ENCODE peak calls at places on chromosomes 2 and 18, in nine cellular contexts. One of them, this sample, is unnamed.

GRCh38 chr2:17373041-17373440 is 145.2 kb downstream of the RAD51AP2 start:
- DNase-seq in coronary artery: no peak
- DNase-seq in GM23248: peak; percentile 82
- DNase-seq in AG04450: no peak
- DNase-seq in tibial artery: no peak
- DNase-seq in cardiac fibroblast: peak; percentile 53
- DNase-seq in right lobe of liver: no peak
- DNase-seq in choroid plexus epithelial cell: peak; percentile 34
- DNase-seq in right cardiac atrium: no peak
- DNase-seq in this sample: no peak

GRCh38 chr18:14945984-14946383 is 198.0 kb downstream of the ANKRD30B start:
- DNase-seq in coronary artery: peak; percentile 33
- DNase-seq in GM23248: peak; percentile 6
- DNase-seq in AG04450: no peak
- DNase-seq in tibial artery: no peak
- DNase-seq in cardiac fibroblast: no peak
- DNase-seq in right lobe of liver: no peak
- DNase-seq in choroid plexus epithelial cell: no peak
- DNase-seq in right cardiac atrium: no peak
- DNase-seq in this sample: no peak

GRCh38 chr2:37672104-37672869 is 845 bp upstream of the CDC42EP3 start:
- DNase-seq in coronary artery: peak; percentile 82
- DNase-seq in GM23248: peak; percentile 80
- DNase-seq in AG04450: peak; percentile 82
- DNase-seq in tibial artery: peak; percentile 85
- DNase-seq in cardiac fibroblast: peak; percentile 83
- DNase-seq in right lobe of liver: peak; percentile 77
- DNase-seq in choroid plexus epithelial cell: peak; percentile 92
- DNase-seq in right cardiac atrium: peak; percentile 83
- DNase-seq in this sample: peak; percentile 78

GRCh38 chr2:128454980-128455709 is 136.5 kb upstream of the HS6ST1 start:
- DNase-seq in coronary artery: peak; percentile 12
- DNase-seq in GM23248: no peak
- DNase-seq in AG04450: no peak
- DNase-seq in tibial artery: peak; percentile 33
- DNase-seq in cardiac fibroblast: no peak
- DNase-seq in right lobe of liver: no peak
- DNase-seq in choroid plexus epithelial cell: no peak
- DNase-seq in right cardiac atrium: no peak
- DNase-seq in this sample: no peak

GRCh38 chr2:121505005-121505404 is 25.7 kb upstream of the RNU4ATAC start:
- DNase-seq in coronary artery: no peak
- DNase-seq in GM23248: peak; percentile 92
- DNase-seq in AG04450: peak; percentile 58
- DNase-seq in tibial artery: no peak
- DNase-seq in cardiac fibroblast: peak; percentile 94
- DNase-seq in right lobe of liver: no peak
- DNase-seq in choroid plexus epithelial cell: peak; percentile 88
- DNase-seq in right cardiac atrium: no peak
- DNase-seq in this sample: peak; percentile 95

GRCh38 chr18:10487161-10487560 is 32.7 kb downstream of the APCDD1 start:
- DNase-seq in coronary artery: no peak
- DNase-seq in GM23248: no peak
- DNase-seq in AG04450: no peak
- DNase-seq in tibial artery: no peak
- DNase-seq in cardiac fibroblast: no peak
- DNase-seq in right lobe of liver: no peak
- DNase-seq in choroid plexus epithelial cell: no peak
- DNase-seq in right cardiac atrium: no peak
- DNase-seq in this sample: no peak

GRCh38 chr2:46781468-46782189 is 134.0 kb downstream of the MCFD2 start:
- DNase-seq in coronary artery: no peak
- DNase-seq in GM23248: no peak
- DNase-seq in AG04450: no peak
- DNase-seq in tibial artery: peak; percentile 56
- DNase-seq in cardiac fibroblast: no peak
- DNase-seq in right lobe of liver: no peak
- DNase-seq in choroid plexus epithelial cell: no peak
- DNase-seq in right cardiac atrium: no peak
- DNase-seq in this sample: no peak

GRCh38 chr18:12768622-12769021 is 65.8 kb downstream of the PSMG2 start:
- DNase-seq in coronary artery: peak; percentile 22
- DNase-seq in GM23248: peak; percentile 74
- DNase-seq in AG04450: no peak
- DNase-seq in tibial artery: no peak
- DNase-seq in cardiac fibroblast: peak; percentile 69
- DNase-seq in right lobe of liver: no peak
- DNase-seq in choroid plexus epithelial cell: peak; percentile 39
- DNase-seq in right cardiac atrium: no peak
- DNase-seq in this sample: no peak

GRCh38 chr2:9221223-9221622 is 14.6 kb downstream of the ASAP2 start:
- DNase-seq in coronary artery: no peak
- DNase-seq in GM23248: peak; percentile 28
- DNase-seq in AG04450: no peak
- DNase-seq in tibial artery: no peak
- DNase-seq in cardiac fibroblast: peak; percentile 42
- DNase-seq in right lobe of liver: no peak
- DNase-seq in choroid plexus epithelial cell: no peak
- DNase-seq in right cardiac atrium: no peak
- DNase-seq in this sample: no peak

GRCh38 chr2:200378652-200379290 is 72.3 kb downstream of the SPATS2L start:
- DNase-seq in coronary artery: no peak
- DNase-seq in GM23248: peak; percentile 48
- DNase-seq in AG04450: no peak
- DNase-seq in tibial artery: no peak
- DNase-seq in cardiac fibroblast: peak; percentile 26
- DNase-seq in right lobe of liver: no peak
- DNase-seq in choroid plexus epithelial cell: no peak
- DNase-seq in right cardiac atrium: no peak
- DNase-seq in this sample: peak; percentile 84

GRCh38 chr18:7566587-7567486 is at the start of gene PTPRM:
- DNase-seq in coronary artery: peak; percentile 96
- DNase-seq in GM23248: peak; percentile 95
- DNase-seq in AG04450: no peak
- DNase-seq in tibial artery: peak; percentile 97
- DNase-seq in cardiac fibroblast: peak; percentile 72
- DNase-seq in right lobe of liver: peak; percentile 88
- DNase-seq in choroid plexus epithelial cell: peak; percentile 83
- DNase-seq in right cardiac atrium: peak; percentile 93
- DNase-seq in this sample: peak; percentile 49

GRCh38 chr18:24949908-24950307 is 402.1 kb downstream of the ZNF521 start:
- DNase-seq in coronary artery: no peak
- DNase-seq in GM23248: no peak
- DNase-seq in AG04450: no peak
- DNase-seq in tibial artery: no peak
- DNase-seq in cardiac fibroblast: no peak
- DNase-seq in right lobe of liver: no peak
- DNase-seq in choroid plexus epithelial cell: no peak
- DNase-seq in right cardiac atrium: no peak
- DNase-seq in this sample: no peak

GRCh38 chr2:100265226-100265625 is 57.1 kb downstream of the LONRF2 start:
- DNase-seq in coronary artery: no peak
- DNase-seq in GM23248: no peak
- DNase-seq in AG04450: no peak
- DNase-seq in tibial artery: no peak
- DNase-seq in cardiac fibroblast: no peak
- DNase-seq in right lobe of liver: no peak
- DNase-seq in choroid plexus epithelial cell: no peak
- DNase-seq in right cardiac atrium: no peak
- DNase-seq in this sample: no peak

GRCh38 chr2:30250421-30250820 is 19.1 kb downstream of the LBH start:
- DNase-seq in coronary artery: peak; percentile 67
- DNase-seq in GM23248: no peak
- DNase-seq in AG04450: no peak
- DNase-seq in tibial artery: no peak
- DNase-seq in cardiac fibroblast: no peak
- DNase-seq in right lobe of liver: no peak
- DNase-seq in choroid plexus epithelial cell: no peak
- DNase-seq in right cardiac atrium: no peak
- DNase-seq in this sample: no peak

GRCh38 chr18:50687491-50687890 is 127.6 kb downstream of the MAPK4 start:
- DNase-seq in coronary artery: no peak
- DNase-seq in GM23248: no peak
- DNase-seq in AG04450: no peak
- DNase-seq in tibial artery: peak; percentile 52
- DNase-seq in cardiac fibroblast: no peak
- DNase-seq in right lobe of liver: no peak
- DNase-seq in choroid plexus epithelial cell: no peak
- DNase-seq in right cardiac atrium: no peak
- DNase-seq in this sample: no peak

GRCh38 chr18:29418136-29418535 is 1241.2 kb upstream of the CDH2 start:
- DNase-seq in coronary artery: no peak
- DNase-seq in GM23248: peak; percentile 90
- DNase-seq in AG04450: peak; percentile 10
- DNase-seq in tibial artery: no peak
- DNase-seq in cardiac fibroblast: peak; percentile 87
- DNase-seq in right lobe of liver: no peak
- DNase-seq in choroid plexus epithelial cell: peak; percentile 75
- DNase-seq in right cardiac atrium: no peak
- DNase-seq in this sample: peak; percentile 8

GRCh38 chr2:237860273-237860935 is 981 bp downstream of the RAMP1 start:
- DNase-seq in coronary artery: no peak
- DNase-seq in GM23248: no peak
- DNase-seq in AG04450: no peak
- DNase-seq in tibial artery: no peak
- DNase-seq in cardiac fibroblast: no peak
- DNase-seq in right lobe of liver: no peak
- DNase-seq in choroid plexus epithelial cell: no peak
- DNase-seq in right cardiac atrium: no peak
- DNase-seq in this sample: no peak

GRCh38 chr2:237859533-237860272 is at the start of gene RAMP1:
- DNase-seq in coronary artery: no peak
- DNase-seq in GM23248: peak; percentile 66
- DNase-seq in AG04450: no peak
- DNase-seq in tibial artery: no peak
- DNase-seq in cardiac fibroblast: peak; percentile 14
- DNase-seq in right lobe of liver: no peak
- DNase-seq in choroid plexus epithelial cell: no peak
- DNase-seq in right cardiac atrium: no peak
- DNase-seq in this sample: no peak

GRCh38 chr2:237858294-237859081 is 935 bp upstream of the RAMP1 start:
- DNase-seq in coronary artery: no peak
- DNase-seq in GM23248: peak; percentile 90
- DNase-seq in AG04450: peak; percentile 78
- DNase-seq in tibial artery: peak; percentile 85
- DNase-seq in cardiac fibroblast: peak; percentile 87
- DNase-seq in right lobe of liver: peak; percentile 68
- DNase-seq in choroid plexus epithelial cell: peak; percentile 94
- DNase-seq in right cardiac atrium: peak; percentile 62
- DNase-seq in this sample: peak; percentile 79

GRCh38 chr2:237857791-237858190 is 1.6 kb upstream of the RAMP1 start:
- DNase-seq in coronary artery: no peak
- DNase-seq in GM23248: no peak
- DNase-seq in AG04450: no peak
- DNase-seq in tibial artery: no peak
- DNase-seq in cardiac fibroblast: no peak
- DNase-seq in right lobe of liver: no peak
- DNase-seq in choroid plexus epithelial cell: no peak
- DNase-seq in right cardiac atrium: no peak
- DNase-seq in this sample: no peak

GRCh38 chr2:237859082-237859433 is 365 bp upstream of the RAMP1 start:
- DNase-seq in coronary artery: no peak
- DNase-seq in GM23248: no peak
- DNase-seq in AG04450: no peak
- DNase-seq in tibial artery: no peak
- DNase-seq in cardiac fibroblast: no peak
- DNase-seq in right lobe of liver: no peak
- DNase-seq in choroid plexus epithelial cell: no peak
- DNase-seq in right cardiac atrium: no peak
- DNase-seq in this sample: no peak
- H3K4me3 ChIP-seq in coronary artery: peak overlapping the region; percentile 84
- H3K4me3 ChIP-seq in GM23248: peak overlapping the region; percentile 48
- H3K4me3 ChIP-seq in AG04450: peak overlapping the region; percentile 43
- H3K4me3 ChIP-seq in tibial artery: peak overlapping the region; percentile 85
- H3K4me3 ChIP-seq in cardiac fibroblast: peak overlapping the region; percentile 32
- H3K4me3 ChIP-seq in right lobe of liver: no peak overlapping the region
- H3K4me3 ChIP-seq in choroid plexus epithelial cell: peak overlapping the region; percentile 28
- H3K4me3 ChIP-seq in right cardiac atrium: peak overlapping the region; percentile 55
- H3K4me3 ChIP-seq in this sample: peak overlapping the region; percentile 37

GRCh38 chr2:38722271-38723115 is 28.7 kb downstream of the SRSF7 start:
- DNase-seq in coronary artery: no peak
- DNase-seq in GM23248: no peak
- DNase-seq in AG04450: no peak
- DNase-seq in tibial artery: peak; percentile 42
- DNase-seq in cardiac fibroblast: no peak
- DNase-seq in right lobe of liver: no peak
- DNase-seq in choroid plexus epithelial cell: peak; percentile 17
- DNase-seq in right cardiac atrium: no peak
- DNase-seq in this sample: no peak
- H3K4me3 ChIP-seq in coronary artery: no peak overlapping the region
- H3K4me3 ChIP-seq in GM23248: no peak overlapping the region
- H3K4me3 ChIP-seq in AG04450: no peak overlapping the region
- H3K4me3 ChIP-seq in tibial artery: no peak overlapping the region
- H3K4me3 ChIP-seq in cardiac fibroblast: no peak overlapping the region
- H3K4me3 ChIP-seq in right lobe of liver: no peak overlapping the region
- H3K4me3 ChIP-seq in choroid plexus epithelial cell: no peak overlapping the region
- H3K4me3 ChIP-seq in right cardiac atrium: no peak overlapping the region
- H3K4me3 ChIP-seq in this sample: no peak overlapping the region

DNA sequence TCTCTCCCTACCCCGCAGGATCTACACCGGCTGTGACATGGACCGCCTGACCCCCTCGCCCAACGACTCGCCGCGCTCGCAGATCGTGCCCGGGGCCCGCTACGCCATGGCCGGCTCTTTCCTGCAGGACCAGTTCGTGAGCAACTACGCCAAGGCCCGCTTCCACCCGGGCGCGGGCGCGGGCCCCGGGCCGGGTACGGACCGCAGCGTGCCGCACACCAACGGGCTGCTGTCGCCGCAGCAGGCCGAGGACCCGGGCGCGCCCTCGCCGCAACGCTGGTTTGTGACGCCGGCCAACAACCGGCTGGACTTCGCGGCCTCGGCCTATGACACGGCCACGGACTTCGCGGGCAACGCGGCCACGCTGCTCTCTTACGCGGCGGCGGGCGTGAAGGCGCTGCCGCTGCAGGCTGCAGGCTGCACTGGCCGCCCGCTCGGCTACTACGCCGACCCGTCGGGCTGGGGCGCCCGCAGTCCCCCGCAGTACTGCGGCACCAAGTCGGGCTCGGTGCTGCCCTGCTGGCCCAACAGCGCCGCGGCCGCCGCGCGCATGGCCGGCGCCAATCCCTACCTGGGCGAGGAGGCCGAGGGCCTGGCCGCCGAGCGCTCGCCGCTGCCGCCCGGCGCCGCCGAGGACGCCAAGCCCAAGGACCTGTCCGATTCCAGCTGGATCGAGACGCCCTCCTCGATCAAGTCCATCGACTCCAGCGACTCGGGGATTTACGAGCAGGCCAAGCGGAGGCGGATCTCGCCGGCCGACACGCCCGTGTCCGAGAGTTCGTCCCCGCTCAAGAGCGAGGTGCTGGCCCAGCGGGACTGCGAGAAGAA is 7.5 kb downstream of the TBR1 start:
- DNase-seq in coronary artery: no peak
- DNase-seq in GM23248: peak; percentile 43
- DNase-seq in AG04450: no peak
- DNase-seq in tibial artery: no peak
- DNase-seq in cardiac fibroblast: no peak
- DNase-seq in right lobe of liver: no peak
- DNase-seq in choroid plexus epithelial cell: no peak
- DNase-seq in right cardiac atrium: no peak
- DNase-seq in this sample: no peak
- H3K4me3 ChIP-seq in coronary artery: peak overlapping the region; percentile 66
- H3K4me3 ChIP-seq in GM23248: peak overlapping the region; percentile 39
- H3K4me3 ChIP-seq in AG04450: peak overlapping the region; percentile 17
- H3K4me3 ChIP-seq in tibial artery: peak overlapping the region; percentile 9
- H3K4me3 ChIP-seq in cardiac fibroblast: no peak overlapping the region
- H3K4me3 ChIP-seq in right lobe of liver: no peak overlapping the region
- H3K4me3 ChIP-seq in choroid plexus epithelial cell: no peak overlapping the region
- H3K4me3 ChIP-seq in right cardiac atrium: peak overlapping the region; percentile 50
- H3K4me3 ChIP-seq in this sample: peak overlapping the region; percentile 18

GRCh38 chr2:241358470-241358869 is 2.4 kb downstream of the FARP2 start:
- DNase-seq in coronary artery: no peak
- DNase-seq in GM23248: no peak
- DNase-seq in AG04450: no peak
- DNase-seq in tibial artery: no peak
- DNase-seq in cardiac fibroblast: no peak
- DNase-seq in right lobe of liver: no peak
- DNase-seq in choroid plexus epithelial cell: no peak
- DNase-seq in right cardiac atrium: no peak
- DNase-seq in this sample: no peak
- H3K4me3 ChIP-seq in coronary artery: no peak overlapping the region
- H3K4me3 ChIP-seq in GM23248: no peak overlapping the region
- H3K4me3 ChIP-seq in AG04450: no peak overlapping the region
- H3K4me3 ChIP-seq in tibial artery: no peak overlapping the region
- H3K4me3 ChIP-seq in cardiac fibroblast: no peak overlapping the region
- H3K4me3 ChIP-seq in right lobe of liver: no peak overlapping the region
- H3K4me3 ChIP-seq in choroid plexus epithelial cell: no peak overlapping the region
- H3K4me3 ChIP-seq in right cardiac atrium: no peak overlapping the region
- H3K4me3 ChIP-seq in this sample: no peak overlapping the region